ENCODE peak calls at places on chromosomes 11 and 22, in four cellular contexts. One of them, this sample, is unnamed.

GRCh38 chr22:27875951-27876350 is 43.1 kb downstream of the PITPNB start:
- DNase-seq in WTC11: no peak
- DNase-seq in GM12878: no peak
- DNase-seq in HEK293T: no peak
- DNase-seq in this sample: no peak

GRCh38 chr22:35630387-35630793 is 13.3 kb upstream of the MB start:
- DNase-seq in WTC11: no peak
- DNase-seq in HEK293T: no peak
- DNase-seq in GM12878: no peak
- DNase-seq in this sample: no peak

GRCh38 chr11:60925685-60926267 is 1.5 kb downstream of the TMEM132A start:
- DNase-seq in HEK293T: no peak
- DNase-seq in WTC11: no peak
- DNase-seq in GM12878: no peak
- DNase-seq in this sample: no peak

GRCh38 chr22:27785818-27786217 is 15.7 kb downstream of the MN1 start:
- DNase-seq in GM12878: no peak
- DNase-seq in WTC11: no peak
- DNase-seq in HEK293T: no peak
- DNase-seq in this sample: no peak

GRCh38 chr22:50282361-50283144 is 12.4 kb upstream of the MAPK11 start:
- DNase-seq in WTC11: no peak
- DNase-seq in GM12878: no peak
- DNase-seq in HEK293T: no peak
- DNase-seq in this sample: no peak

GRCh38 chr11:7544021-7544420 is 30.2 kb downstream of the PPFIBP2 start:
- DNase-seq in HEK293T: no peak
- DNase-seq in GM12878: no peak
- DNase-seq in WTC11: no peak
- DNase-seq in this sample: no peak

GRCh38 chr11:11782532-11783110 is 59.2 kb upstream of the USP47 start:
- DNase-seq in GM12878: no peak
- DNase-seq in HEK293T: no peak
- DNase-seq in WTC11: no peak
- DNase-seq in this sample: no peak

GRCh38 chr11:48210052-48210451 is 6.6 kb upstream of the OR4B1 start:
- DNase-seq in GM12878: no peak
- DNase-seq in HEK293T: peak
- DNase-seq in WTC11: no peak
- DNase-seq in this sample: peak

GRCh38 chr11:27296406-27296994 is 66.5 kb downstream of the CCDC34 start:
- DNase-seq in WTC11: no peak
- DNase-seq in HEK293T: peak
- DNase-seq in GM12878: no peak
- DNase-seq in this sample: peak

GRCh38 chr22:33975841-33976240 is 55.6 kb upstream of the LARGE1 start:
- DNase-seq in WTC11: no peak
- DNase-seq in HEK293T: no peak
- DNase-seq in GM12878: no peak
- DNase-seq in this sample: no peak

GRCh38 chr11:74319139-74319538 is 7.7 kb upstream of the P4HA3 start:
- DNase-seq in HEK293T: no peak
- DNase-seq in WTC11: no peak
- DNase-seq in GM12878: no peak
- DNase-seq in this sample: no peak

GRCh38 chr22:17436981-17437410 is 67.7 kb downstream of the CECR2 start:
- DNase-seq in GM12878: no peak
- DNase-seq in HEK293T: no peak
- DNase-seq in WTC11: no peak
- DNase-seq in this sample: no peak

GRCh38 chr11:66676279-66676919 is 1.3 kb downstream of the RBM4B start:
- DNase-seq in HEK293T: no peak
- DNase-seq in GM12878: no peak
- DNase-seq in WTC11: no peak
- DNase-seq in this sample: no peak

GRCh38 chr11:46942172-46942571 is 5.6 kb downstream of the CSTPP1 start:
- DNase-seq in WTC11: no peak
- DNase-seq in HEK293T: no peak
- DNase-seq in GM12878: no peak
- DNase-seq in this sample: no peak

GRCh38 chr22:37032134-37032534 is 12.6 kb downstream of the MPST start:
- DNase-seq in GM12878: no peak
- DNase-seq in WTC11: no peak
- DNase-seq in HEK293T: no peak
- DNase-seq in this sample: no peak
- TF ChIP-seq SP1 in GM12878: no peak
- TF ChIP-seq SP1 in WTC11: no peak
- TF ChIP-seq SP1 in HEK293T: no peak
- TF ChIP-seq SP1 in this sample: no peak

DNA sequence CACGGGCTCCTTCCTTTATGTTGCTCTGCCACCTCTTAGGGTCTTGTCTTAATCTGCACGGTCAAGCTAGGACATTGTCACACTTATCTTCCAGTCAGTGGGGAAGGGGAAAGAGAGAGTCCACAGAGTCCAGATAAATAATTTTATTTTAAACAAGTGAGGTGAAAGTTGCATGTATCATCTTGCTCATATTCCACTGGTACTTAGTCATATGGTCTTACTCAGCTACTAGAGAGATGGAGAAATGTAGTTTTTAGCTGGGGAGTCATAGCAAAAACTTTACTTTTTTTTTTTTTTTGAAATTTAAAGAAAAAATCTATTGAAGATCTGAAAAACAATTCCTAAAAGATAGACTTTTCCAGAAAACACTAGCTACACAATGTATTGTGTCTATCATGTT is 29.0 kb downstream of the PDE3B start:
- DNase-seq in HEK293T: no peak
- DNase-seq in WTC11: no peak
- DNase-seq in GM12878: no peak
- DNase-seq in this sample: no peak
- TF ChIP-seq SP1 in HEK293T: no peak
- TF ChIP-seq SP1 in WTC11: no peak
- TF ChIP-seq SP1 in GM12878: no peak
- TF ChIP-seq SP1 in this sample: no peak

GRCh38 chr11:100888836-100889235 is 201.7 kb downstream of the ARHGAP42 start:
- DNase-seq in WTC11: no peak
- DNase-seq in GM12878: no peak
- DNase-seq in HEK293T: no peak
- DNase-seq in this sample: no peak

GRCh38 chr11:100889758-100890157 is 202.7 kb downstream of the ARHGAP42 start:
- DNase-seq in WTC11: no peak
- DNase-seq in HEK293T: no peak
- DNase-seq in GM12878: no peak
- DNase-seq in this sample: no peak

GRCh38 chr11:100887659-100888058 is 200.6 kb downstream of the ARHGAP42 start:
- DNase-seq in HEK293T: no peak
- DNase-seq in WTC11: no peak
- DNase-seq in GM12878: no peak
- DNase-seq in this sample: no peak

GRCh38 chr11:100892886-100893285 is 205.8 kb downstream of the ARHGAP42 start:
- DNase-seq in GM12878: no peak
- DNase-seq in HEK293T: no peak
- DNase-seq in WTC11: no peak
- DNase-seq in this sample: no peak

GRCh38 chr11:100890779-100891178 is 203.7 kb downstream of the ARHGAP42 start:
- DNase-seq in HEK293T: no peak
- DNase-seq in WTC11: no peak
- DNase-seq in GM12878: no peak
- DNase-seq in this sample: no peak
- TF ChIP-seq SP1 in HEK293T: no peak
- TF ChIP-seq SP1 in WTC11: no peak
- TF ChIP-seq SP1 in GM12878: no peak
- TF ChIP-seq SP1 in this sample: no peak

GRCh38 chr11:114738954-114739353 is 60.6 kb downstream of the NXPE2 start:
- DNase-seq in GM12878: no peak
- DNase-seq in HEK293T: peak
- DNase-seq in WTC11: peak
- DNase-seq in this sample: peak
- TF ChIP-seq SP1 in GM12878: no peak
- TF ChIP-seq SP1 in HEK293T: no peak
- TF ChIP-seq SP1 in WTC11: no peak
- TF ChIP-seq SP1 in this sample: no peak

GRCh38 chr11:14358729-14359439 is at the start of gene RRAS2:
- DNase-seq in GM12878: no peak
- DNase-seq in WTC11: peak
- DNase-seq in HEK293T: peak
- DNase-seq in this sample: peak
- TF ChIP-seq SP1 in GM12878: no peak
- TF ChIP-seq SP1 in WTC11: peak
- TF ChIP-seq SP1 in HEK293T: no peak
- TF ChIP-seq SP1 in this sample: no peak

GRCh38 chr22:45235101-45235777 is 5.5 kb downstream of the KIAA0930 start:
- DNase-seq in HEK293T: no peak
- DNase-seq in GM12878: peak
- DNase-seq in WTC11: no peak
- DNase-seq in this sample: no peak
- TF ChIP-seq SP1 in HEK293T: no peak
- TF ChIP-seq SP1 in GM12878: peak
- TF ChIP-seq SP1 in WTC11: no peak
- TF ChIP-seq SP1 in this sample: no peak